ENCODE peak calls at places on chromosomes 7 and 10, in five cellular contexts. N is GM04504; B is RPMI8226; I is fibroblast of the aortic adventitia; U is stimulated activated naive CD8-positive, alpha-beta T cell treated with anti-CD3 and anti-CD28 coated beads, Interleukin-15, Interleukin-2, amounts not matched to agents 100 U/mL and 50 U/mL, for 24 hours. S is an unnamed sample.

GRCh38 chr10:99431190-99431549 is 746 bp upstream of the GOT1 start:
- DNase-seq in N (peak), B (peak), I (peak), U (peak), S (peak)

GRCh38 chr10:124911124-124912051 is 30.5 kb upstream of the ZRANB1 start:
- DNase-seq in N (peak), B (peak), I (peak), U (no peak), S (no peak)

GRCh38 chr10:11880169-11881027 is 57.2 kb downstream of the PROSER2 start:
- DNase-seq in N (no peak), B (no peak), I (no peak), U (no peak), S (no peak)

GRCh38 chr10:57979466-57979865 is 288.2 kb downstream of the IPMK start:
- DNase-seq in N (no peak), B (no peak), I (no peak), U (no peak), S (no peak)

GRCh38 chr7:116809636-116810266 is 52.6 kb upstream of the CAPZA2 start:
- DNase-seq in N (peak), B (peak), I (peak), U (no peak), S (peak)

GRCh38 chr10:5684971-5685763 is 529 bp downstream of the TASOR2 start:
- DNase-seq in N (peak), B (peak), I (peak), U (peak), S (peak)

GRCh38 chr7:101201695-101202602 is 1.1 kb upstream of the MOGAT3 start:
- DNase-seq in N (no peak), B (peak), I (no peak), U (no peak), S (peak)

GRCh38 chr7:45408407-45408737 is 165.8 kb upstream of the ADCY1 start:
- DNase-seq in N (no peak), B (no peak), I (no peak), U (no peak), S (no peak)

GRCh38 chr7:15602236-15602635 is 40.4 kb upstream of the AGMO start:
- DNase-seq in N (no peak), B (peak), I (peak), U (no peak), S (no peak)

GRCh38 chr10:122132331-122132755 is 138.8 kb upstream of the BTBD16 start:
- DNase-seq in N (no peak), B (no peak), I (no peak), U (no peak), S (no peak)

GRCh38 chr10:113279262-113279661 is 273.6 kb upstream of the HABP2 start:
- DNase-seq in N (no peak), B (no peak), I (no peak), U (no peak), S (no peak)

GRCh38 chr7:55048221-55048859 is 29.5 kb downstream of the EGFR start:
- DNase-seq in N (no peak), B (no peak), I (no peak), U (no peak), S (no peak)

GRCh38 chr10:68435803-68436202 is 28.7 kb upstream of the RUFY2 start:
- DNase-seq in N (no peak), B (no peak), I (no peak), U (no peak), S (no peak)

GRCh38 chr7:84060760-84061261 is 133.8 kb downstream of the SEMA3A start:
- DNase-seq in N (no peak), B (no peak), I (peak), U (no peak), S (no peak)

GRCh38 chr10:9205558-9205957 is 1151.1 kb downstream of the GATA3 start:
- DNase-seq in N (no peak), B (no peak), I (no peak), U (no peak), S (no peak)

GRCh38 chr10:4205113-4205512 is 420.1 kb upstream of the KLF6 start:
- DNase-seq in N (no peak), B (no peak), I (no peak), U (no peak), S (no peak)

GRCh38 chr10:3830946-3831345 is 45.9 kb upstream of the KLF6 start:
- DNase-seq in N (no peak), B (no peak), I (no peak), U (no peak), S (no peak)

GRCh38 chr10:121469797-121470606 is 128.2 kb downstream of the FGFR2 start:
- DNase-seq in N (no peak), B (no peak), I (no peak), U (no peak), S (no peak)

GRCh38 chr10:86645111-86645445 is 9.3 kb upstream of the OPN4 start:
- DNase-seq in N (no peak), B (no peak), I (no peak), U (no peak), S (no peak)

GRCh38 chr7:128005117-128005516 is 26.1 kb downstream of the LRRC4 start:
- DNase-seq in N (no peak), B (no peak), I (no peak), U (no peak), S (no peak)

GRCh38 chr7:95989301-95989700 is 216.9 kb downstream of the DYNC1I1 start:
- DNase-seq in N (no peak), B (no peak), I (no peak), U (no peak), S (no peak)

GRCh38 chr7:43204081-43204480 is 91.6 kb downstream of the HECW1 start:
- DNase-seq in N (no peak), B (no peak), I (peak), U (no peak), S (no peak)

GRCh38 chr7:116511552-116512523 is 12.3 kb downstream of the CAV2 start:
- DNase-seq in N (no peak), B (peak), I (no peak), U (no peak), S (no peak)

GRCh38 chr10:59177031-59177861 is 803 bp downstream of the PHYHIPL start:
- DNase-seq in N (peak), B (peak), I (peak), U (no peak), S (peak)

GRCh38 chr7:116884691-116885090 is 22.3 kb downstream of the CAPZA2 start:
- DNase-seq in N (no peak), B (no peak), I (no peak), U (no peak), S (no peak)

GRCh38 chr7:122136033-122136432 is 8.0 kb downstream of the AASS start:
- DNase-seq in N (no peak), B (no peak), I (peak), U (no peak), S (no peak)

GRCh38 chr7:152341039-152341913 is 94.5 kb downstream of the KMT2C start:
- DNase-seq in N (peak), B (peak), I (peak), U (no peak), S (peak)

GRCh38 chr10:90862908-90863514 is 5.2 kb upstream of the HTR7 start:
- DNase-seq in N (no peak), B (no peak), I (peak), U (no peak), S (peak)

GRCh38 chr10:62594093-62594520 is 210.4 kb upstream of the ADO start:
- DNase-seq in N (no peak), B (peak), I (peak), U (peak), S (peak)

GRCh38 chr7:17015575-17015974 is 133.8 kb upstream of the AGR3 start:
- DNase-seq in N (no peak), B (no peak), I (peak), U (no peak), S (no peak)

GRCh38 chr7:151013728-151014497 is 10.4 kb downstream of the ATG9B start:
- DNase-seq in N (peak), B (peak), I (no peak), U (peak), S (peak)

GRCh38 chr7:36285276-36285675 is 104.4 kb upstream of the ANLN start:
- DNase-seq in N (no peak), B (no peak), I (no peak), U (no peak), S (no peak)

GRCh38 chr7:109044691-109045090 is 475.0 kb downstream of the DNAJB9 start:
- DNase-seq in N (no peak), B (no peak), I (no peak), U (no peak), S (no peak)

GRCh38 chr10:86671985-86672710 is 3.8 kb downstream of the LDB3 start:
- DNase-seq in N (no peak), B (no peak), I (no peak), U (no peak), S (no peak)

S was measured in endothelial cell.